ENCODE peak calls at places on chromosome 9, in five cellular contexts. O is CD4-positive, alpha-beta T cell; A is suprapubic skin; N is BE2C; U is neural crest cell. W is an unnamed sample.

GRCh38 chr9:571066-571465 is 270.4 kb upstream of the DMRT1 start:
- DNase-seq in A (no peak), O (no peak), U (no peak), N (no peak), W (no peak)

GRCh38 chr9:137788561-137789294 is 88.9 kb upstream of the CACNA1B start:
- DNase-seq in A (no peak), U (no peak), N (no peak), O (no peak), W (no peak)

GRCh38 chr9:69249337-69249736 is 75.3 kb downstream of the TJP2 start:
- DNase-seq in O (no peak), N (no peak), A (no peak), U (no peak), W (no peak)

GRCh38 chr9:93974151-93974550 is 19.0 kb upstream of the BARX1 start:
- DNase-seq in N (no peak), U (no peak), O (no peak), A (no peak), W (no peak)

GRCh38 chr9:129656795-129657390 is 8.6 kb upstream of the PRRX2 start:
- DNase-seq in N (no peak), U (no peak), A (no peak), O (no peak), W (no peak)

GRCh38 chr9:97615439-97616072 is 17.6 kb downstream of the TSTD2 start:
- DNase-seq in O (peak; percentile 32), A (no peak), N (peak; percentile 67), U (peak; percentile 59), W (no peak)

GRCh38 chr9:121897140-121897539 is 196.0 kb downstream of the TTLL11 start:
- DNase-seq in O (no peak), U (no peak), A (no peak), N (no peak), W (no peak)

GRCh38 chr9:69153707-69154521 is 20.2 kb upstream of the TJP2 start:
- DNase-seq in U (no peak), O (no peak), A (peak; percentile 58), N (no peak), W (no peak)

GRCh38 chr9:21294325-21294724 is 10.8 kb downstream of the IFNA5 start:
- DNase-seq in A (no peak), U (no peak), O (no peak), N (no peak), W (no peak)

GRCh38 chr9:92864152-92864551 is 13.7 kb downstream of the ZNF484 start:
- DNase-seq in O (no peak), A (no peak), U (no peak), N (no peak), W (no peak)

GRCh38 chr9:79969383-79969782 is 397.6 kb downstream of the TLE4 start:
- DNase-seq in A (no peak), N (peak; percentile 35), U (no peak), O (no peak), W (no peak)

GRCh38 chr9:115164511-115164974 is 46.6 kb upstream of the TNC start:
- DNase-seq in U (no peak), N (no peak), O (no peak), A (no peak), W (no peak)

GRCh38 chr9:137630126-137630525 is 11.3 kb downstream of the EHMT1 start:
- DNase-seq in A (no peak), O (no peak), N (no peak), U (no peak), W (no peak)

GRCh38 chr9:89850153-89850552 is 245.3 kb downstream of the GADD45G start:
- DNase-seq in N (no peak), U (no peak), A (peak; percentile 44), O (no peak), W (no peak)

GRCh38 chr9:70111042-70111602 is 67.5 kb downstream of the MAMDC2 start:
- DNase-seq in O (peak; percentile 7), A (peak; percentile 87), U (peak; percentile 60), N (peak; percentile 84), W (peak; percentile 35)

GRCh38 chr9:136202449-136203405 is 2.2 kb downstream of the LHX3 start:
- DNase-seq in O (no peak), A (no peak), N (no peak), U (no peak), W (no peak)

GRCh38 chr9:133238851-133239532 is 29.9 kb upstream of the OBP2B start:
- DNase-seq in U (peak; percentile 61), O (peak; percentile 33), A (no peak), N (peak; percentile 51), W (peak; percentile 59)

GRCh38 chr9:81456431-81456970 is 232.8 kb downstream of the TLE1 start:
- DNase-seq in N (no peak), A (no peak), O (no peak), U (no peak), W (no peak)

GRCh38 chr9:123415593-123415930 is 59.6 kb downstream of the CRB2 start:
- DNase-seq in N (no peak), U (no peak), O (no peak), A (no peak), W (no peak)

DNA sequence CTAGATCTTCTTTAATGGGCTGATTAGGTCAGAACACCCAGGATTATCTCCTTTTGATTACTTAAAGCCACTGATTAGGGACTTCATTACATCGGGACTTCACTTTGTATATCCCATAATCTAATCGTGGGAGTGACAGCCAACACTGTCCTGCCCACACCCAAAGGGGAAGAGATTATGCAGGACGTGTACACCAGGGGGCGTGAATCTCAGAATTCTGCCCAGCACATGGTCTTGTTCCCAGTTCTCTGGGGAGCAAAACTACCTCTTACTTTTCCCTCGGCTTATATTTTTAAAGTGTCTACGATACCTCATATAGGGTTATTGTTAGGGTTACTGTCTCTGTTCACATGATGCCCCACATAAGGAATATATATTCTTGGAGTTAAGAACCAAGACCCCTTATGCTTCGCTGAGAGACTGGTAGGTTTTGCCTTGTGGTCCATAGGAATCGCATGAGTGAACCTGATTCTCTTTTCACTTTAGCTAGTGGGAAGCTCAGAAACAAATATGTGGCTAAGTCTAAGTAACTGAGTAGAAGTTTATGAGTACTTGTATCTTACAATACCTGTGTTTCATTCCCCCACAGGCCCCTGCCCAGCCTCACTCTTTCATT is 192.7 kb downstream of the GNA14 start:
- DNase-seq in A (no peak), U (no peak), O (no peak), N (peak; percentile 40), W (no peak)
- TF ChIP-seq CTCF in A (peak; percentile 23), U (peak; percentile 58), O (peak; percentile 60), N (peak; percentile 63), W (peak; percentile 50)

GRCh38 chr9:91361294-91362201 is at the start of gene AUH:
- DNase-seq in O (peak; percentile 74), A (peak; percentile 86), N (peak; percentile 90), U (peak; percentile 85), W (peak; percentile 87)
- TF ChIP-seq CTCF in O (no peak), A (no peak), N (no peak), U (peak; percentile 49), W (no peak)

DNA sequence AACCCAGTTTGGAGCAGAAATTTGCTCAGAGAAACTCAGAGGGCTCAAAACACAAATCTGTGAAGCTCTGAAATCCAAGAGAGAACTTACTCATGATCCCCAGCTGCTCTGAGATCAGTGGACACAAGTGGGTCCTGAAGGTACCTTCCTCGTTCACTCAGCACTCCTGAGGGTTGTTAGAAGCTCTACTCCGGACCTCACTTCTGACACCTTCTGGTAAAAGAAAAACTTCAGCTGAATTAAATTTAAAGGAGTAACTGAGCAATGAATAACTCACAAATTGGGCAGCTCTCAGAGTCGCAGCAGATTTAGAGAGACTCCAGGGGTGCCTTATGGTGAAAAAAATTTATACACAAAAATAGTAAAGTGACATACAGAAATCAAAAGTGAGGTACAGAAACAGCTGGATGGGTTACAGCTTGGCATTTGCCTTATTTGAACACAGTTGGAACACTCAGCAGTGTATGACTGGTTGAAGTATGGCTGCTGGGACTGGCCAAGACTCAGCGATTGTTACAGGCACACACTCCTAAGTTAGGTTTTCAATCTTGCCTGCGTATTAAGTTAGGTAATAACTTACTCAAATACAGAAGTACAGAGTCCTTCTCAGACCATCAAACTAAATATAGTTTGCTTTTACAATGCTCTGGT is 32.5 kb downstream of the INSL4 start:
- DNase-seq in O (no peak), U (no peak), A (no peak), N (no peak), W (no peak)
- TF ChIP-seq CTCF in O (no peak), U (peak; percentile 26), A (no peak), N (no peak), W (no peak)

GRCh38 chr9:76718166-76718565 is 46.1 kb upstream of the PCA3 start:
- DNase-seq in A (no peak), O (no peak), U (no peak), N (no peak), W (no peak)
- TF ChIP-seq CTCF in A (no peak), O (no peak), U (peak; percentile 32), N (peak; percentile 41), W (no peak)

GRCh38 chr9:127562841-127563523 is 49.1 kb upstream of the STXBP1 start:
- DNase-seq in N (no peak), U (no peak), A (peak; percentile 76), O (no peak), W (no peak)
- TF ChIP-seq CTCF in N (no peak), U (no peak), A (no peak), O (no peak), W (no peak)